ENCODE peak calls at places on chromosomes 6 and 20, in seven cellular contexts. E is CD8-positive, alpha-beta T cell; C is hepatocyte; H is ovary; A is neural progenitor cell; W is testis; O is sigmoid colon. Z is an unnamed sample. For H3K27me3, the result is how much of the 10 kb centered on the place peaks cover.

GRCh38 chr6:148492654-148493290 is 150.1 kb downstream of the SASH1 start:
- DNase-seq in H (no peak), O (no peak), A (no peak), E (no peak), W (no peak), C (no peak), Z (no peak)

GRCh38 chr6:56424542-56425083 is 177.2 kb upstream of the COL21A1 start:
- DNase-seq in W (no peak), E (no peak), H (no peak), O (no peak), A (no peak), C (no peak), Z (no peak)

GRCh38 chr6:34572021-34572420 is 15.9 kb upstream of the SPDEF start:
- DNase-seq in W (no peak), O (no peak), E (no peak), C (no peak), A (no peak), H (no peak), Z (no peak)

GRCh38 chr20:63652192-63652980 is 838 bp downstream of the STMN3 start:
- DNase-seq in O (no peak), A (peak), W (no peak), E (peak), C (peak), H (peak), Z (no peak)

GRCh38 chr6:163707385-163708355 is 293.2 kb downstream of the QKI start:
- DNase-seq in H (no peak), C (no peak), A (no peak), W (no peak), O (no peak), E (no peak), Z (no peak)

GRCh38 chr20:24158271-24158670 is 169.7 kb upstream of the GGTLC1 start:
- DNase-seq in W (peak), C (no peak), E (no peak), H (no peak), O (no peak), A (no peak), Z (no peak)

GRCh38 chr6:35776364-35777215 is at the start of gene CLPSL2:
- DNase-seq in W (no peak), A (peak), E (no peak), H (no peak), O (no peak), C (peak), Z (no peak)

GRCh38 chr20:19121916-19122315 is 90.5 kb upstream of the SLC24A3 start:
- DNase-seq in A (no peak), W (no peak), H (no peak), O (no peak), E (no peak), C (no peak), Z (no peak)

GRCh38 chr6:149107520-149107919 is 210.0 kb upstream of the TAB2 start:
- DNase-seq in E (no peak), A (no peak), W (no peak), H (no peak), O (no peak), C (no peak), Z (no peak)

GRCh38 chr20:35845561-35845960 is 73.7 kb downstream of the PHF20 start:
- DNase-seq in A (no peak), E (no peak), H (no peak), C (no peak), O (no peak), W (no peak), Z (peak)

GRCh38 chr6:119482850-119483285 is 133.3 kb upstream of the MAN1A1 start:
- DNase-seq in W (no peak), A (no peak), H (no peak), O (no peak), E (no peak), C (no peak), Z (no peak)

GRCh38 chr20:37314099-37314498 is 24.6 kb downstream of the MANBAL start:
- DNase-seq in H (no peak), A (no peak), E (no peak), O (peak), C (no peak), W (no peak), Z (no peak)

GRCh38 chr6:114000066-114000465 is 29.1 kb upstream of the HDAC2 start:
- DNase-seq in A (no peak), H (no peak), O (no peak), W (no peak), E (no peak), C (no peak), Z (peak)

GRCh38 chr20:11143481-11143880 is 469.7 kb upstream of the JAG1 start:
- DNase-seq in O (no peak), W (no peak), H (no peak), C (no peak), A (no peak), E (no peak), Z (no peak)

GRCh38 chr20:11136691-11137090 is 462.9 kb upstream of the JAG1 start:
- DNase-seq in A (no peak), C (no peak), O (no peak), H (no peak), E (no peak), W (no peak), Z (no peak)

GRCh38 chr20:11144114-11144513 is 470.3 kb upstream of the JAG1 start:
- DNase-seq in C (no peak), E (no peak), H (no peak), O (peak), A (no peak), W (no peak), Z (no peak)

GRCh38 chr20:11140359-11140758 is 466.6 kb upstream of the JAG1 start:
- DNase-seq in O (no peak), H (no peak), A (no peak), E (no peak), W (no peak), C (no peak), Z (peak)
- TF ChIP-seq CTCF in O (no peak), H (no peak), A (no peak), E (no peak), W (no peak), C (no peak), Z (no peak)

GRCh38 chr20:45103072-45103471 is 2.1 kb upstream of the KCNS1 start:
- DNase-seq in H (no peak), A (no peak), O (no peak), W (no peak), E (no peak), C (no peak), Z (no peak)

GRCh38 chr20:45097485-45098095 is 3.3 kb downstream of the KCNS1 start:
- DNase-seq in A (no peak), H (no peak), O (no peak), W (peak), C (no peak), E (peak), Z (no peak)

GRCh38 chr20:45101333-45101850 is 465 bp upstream of the KCNS1 start:
- DNase-seq in C (no peak), A (no peak), H (no peak), W (no peak), O (no peak), E (no peak), Z (no peak)

GRCh38 chr20:45098096-45098773 is 2.7 kb downstream of the KCNS1 start:
- DNase-seq in A (peak), O (no peak), C (peak), W (peak), H (no peak), E (no peak), Z (peak)

GRCh38 chr20:45100563-45101245 is at the start of gene KCNS1:
- DNase-seq in C (peak), A (peak), O (no peak), E (no peak), W (no peak), H (no peak), Z (no peak)
- H3K27me3 ChIP-seq in C (under half), A (half or more), O (half or more), E (under half), W (under half), H (under half), Z (under half)

GRCh38 chr20:3749689-3750639 is 17.5 kb downstream of the HSPA12B start:
- DNase-seq in O (peak), H (no peak), W (peak), A (peak), C (peak), E (peak), Z (no peak)
- H3K4me3 ChIP-seq in O (no peak), H (no peak), W (peak), A (peak), C (no peak), E (no peak), Z (no peak)

DNA sequence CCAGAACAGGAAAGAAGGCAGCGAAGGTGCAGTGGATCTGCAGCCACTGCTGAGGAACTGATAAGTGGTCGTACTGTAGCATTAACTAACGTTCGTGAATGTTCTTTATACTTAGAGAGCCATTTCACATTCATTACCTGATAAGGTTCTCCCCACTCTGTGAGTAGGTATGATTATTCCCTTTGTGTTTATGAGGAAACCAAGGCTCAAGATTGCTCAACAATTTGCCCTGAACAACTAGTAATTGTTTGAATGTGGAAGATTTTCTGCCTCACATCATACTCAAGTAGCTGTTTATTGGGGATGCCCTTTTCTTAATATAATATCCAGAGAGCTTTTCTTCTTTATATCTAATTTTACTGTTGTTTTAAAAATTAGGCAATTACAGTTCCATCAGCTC is 24.9 kb upstream of the ELOVL5 start:
- DNase-seq in H (no peak), E (no peak), C (no peak), W (no peak), A (no peak), O (no peak), Z (peak)
- TF ChIP-seq CTCF in H (no peak), E (no peak), C (no peak), W (no peak), A (no peak), O (no peak), Z (no peak)

GRCh38 chr20:20741067-20742045 is 28.9 kb upstream of the RALGAPA2 start:
- DNase-seq in W (no peak), H (no peak), E (no peak), C (no peak), O (no peak), A (no peak), Z (no peak)

GRCh38 chr20:20740595-20740994 is 28.2 kb upstream of the RALGAPA2 start:
- DNase-seq in H (no peak), W (no peak), C (no peak), A (no peak), E (no peak), O (no peak), Z (no peak)

GRCh38 chr20:20743511-20744169 is 31.2 kb upstream of the RALGAPA2 start:
- DNase-seq in H (peak), A (peak), C (peak), E (no peak), O (peak), W (peak), Z (peak)

DNA sequence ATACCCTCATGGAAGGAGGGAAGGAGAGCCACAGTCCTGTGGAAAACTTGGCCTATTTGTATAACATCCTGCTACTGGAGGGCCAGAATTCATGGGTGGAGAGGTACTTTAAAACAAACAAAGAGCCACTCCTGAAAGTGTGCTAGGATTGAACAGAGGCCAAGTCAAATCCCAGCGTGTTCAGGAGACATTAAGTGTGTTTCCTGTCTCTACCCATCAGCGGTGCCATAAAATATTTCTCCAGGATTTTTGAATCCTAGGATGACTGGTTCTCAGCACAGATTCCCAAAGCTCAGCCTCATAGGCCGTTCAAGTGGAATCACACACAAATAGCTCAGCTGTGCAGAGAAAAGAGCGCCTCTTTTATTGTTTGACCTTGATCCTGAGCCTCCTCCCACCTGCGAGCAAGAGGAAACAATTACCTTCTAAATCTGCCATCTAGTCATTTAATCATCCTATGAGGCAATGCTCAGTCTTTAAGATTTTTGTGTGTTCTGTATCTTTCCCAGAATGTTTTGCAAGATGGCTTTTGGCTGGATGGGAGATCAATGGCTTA is 31.8 kb upstream of the RALGAPA2 start:
- DNase-seq in O (no peak), W (no peak), H (no peak), E (no peak), C (no peak), A (no peak), Z (no peak)
- H3K27me3 ChIP-seq in O (under half), W (under half), H (under half), E (under half), C (under half), A (under half), Z (under half)

DNA sequence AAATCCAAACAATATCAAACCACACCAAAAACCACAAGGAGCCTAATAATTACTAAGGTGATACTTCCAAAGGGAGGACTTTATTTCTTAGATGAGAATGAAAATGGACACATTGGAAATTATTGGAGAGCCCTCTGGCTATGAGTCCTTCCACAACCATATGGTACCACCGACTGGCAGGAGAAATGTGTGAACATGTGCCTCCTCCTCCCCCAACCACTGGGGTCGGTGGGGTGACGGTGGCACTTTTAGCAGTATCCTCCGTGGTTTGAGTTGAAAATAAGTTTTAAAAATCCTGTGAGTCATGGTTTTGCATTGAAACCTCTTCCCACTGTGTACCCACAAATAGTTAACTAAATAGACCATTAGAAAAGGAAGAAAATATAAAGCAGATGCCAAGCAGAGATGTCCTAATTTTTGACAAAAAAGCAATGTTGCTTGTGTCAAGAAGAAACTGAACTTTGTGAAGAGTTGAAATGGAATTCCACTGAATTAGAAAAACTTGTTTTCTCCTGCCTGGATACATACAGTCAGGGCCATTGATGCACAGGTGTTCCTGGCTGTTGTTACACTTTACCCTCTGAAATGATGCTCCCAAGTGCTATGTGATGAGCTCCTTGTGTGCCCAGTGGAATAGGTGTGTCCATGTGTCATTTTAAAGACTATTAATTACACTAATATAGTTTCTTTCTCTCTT is 3.2 kb downstream of the EDN1 start:
- DNase-seq in A (no peak), O (no peak), W (no peak), E (no peak), C (no peak), H (no peak), Z (no peak)
- H3K4me3 ChIP-seq in A (no peak), O (no peak), W (no peak), E (no peak), C (no peak), H (no peak), Z (no peak)